ENCODE peak calls at places on chromosomes 13 and 19, in six cellular contexts. One of them, this sample, is unnamed.
A peak's percentile ranks its signal among the peaks of the same experiment; 100 is the strongest.

GRCh38 chr19:34428549-34429285 is 536 bp downstream of the UBA2 start:
- DNase-seq in vagina: no peak
- DNase-seq in AG04450: no peak
- DNase-seq in tibial artery: peak; percentile 51
- DNase-seq in cardiac muscle cell: peak; percentile 46
- DNase-seq in psoas muscle: peak; percentile 86
- DNase-seq in this sample: no peak

GRCh38 chr13:25037057-25037813 is 58.7 kb upstream of the PABPC3 start:
- DNase-seq in vagina: no peak
- DNase-seq in AG04450: peak; percentile 23
- DNase-seq in tibial artery: no peak
- DNase-seq in psoas muscle: no peak
- DNase-seq in cardiac muscle cell: peak; percentile 78
- DNase-seq in this sample: peak; percentile 59

GRCh38 chr19:52492201-52492960 is 35.1 kb upstream of the ZNF808 start:
- DNase-seq in tibial artery: no peak
- DNase-seq in cardiac muscle cell: no peak
- DNase-seq in psoas muscle: no peak
- DNase-seq in AG04450: no peak
- DNase-seq in vagina: no peak
- DNase-seq in this sample: no peak

GRCh38 chr13:77985866-77986636 is 67.4 kb upstream of the EDNRB start:
- DNase-seq in tibial artery: no peak
- DNase-seq in psoas muscle: no peak
- DNase-seq in AG04450: no peak
- DNase-seq in vagina: no peak
- DNase-seq in cardiac muscle cell: peak; percentile 25
- DNase-seq in this sample: no peak

GRCh38 chr19:16342002-16342715 is 17.5 kb downstream of the KLF2 start:
- DNase-seq in cardiac muscle cell: peak; percentile 36
- DNase-seq in psoas muscle: no peak
- DNase-seq in vagina: no peak
- DNase-seq in tibial artery: peak; percentile 58
- DNase-seq in AG04450: no peak
- DNase-seq in this sample: peak; percentile 75

GRCh38 chr13:39417131-39417530 is 185.9 kb downstream of the LHFPL6 start:
- DNase-seq in tibial artery: no peak
- DNase-seq in psoas muscle: no peak
- DNase-seq in AG04450: no peak
- DNase-seq in vagina: no peak
- DNase-seq in cardiac muscle cell: peak; percentile 57
- DNase-seq in this sample: no peak

GRCh38 chr19:10270616-10271394 is at the start of gene ICAM1:
- DNase-seq in tibial artery: peak; percentile 87
- DNase-seq in vagina: no peak
- DNase-seq in AG04450: no peak
- DNase-seq in psoas muscle: peak; percentile 89
- DNase-seq in cardiac muscle cell: peak; percentile 95
- DNase-seq in this sample: no peak

GRCh38 chr19:56491399-56491798 is 14.3 kb upstream of the ZNF667 start:
- DNase-seq in tibial artery: no peak
- DNase-seq in psoas muscle: no peak
- DNase-seq in AG04450: no peak
- DNase-seq in vagina: no peak
- DNase-seq in cardiac muscle cell: peak; percentile 15
- DNase-seq in this sample: no peak

GRCh38 chr13:37736040-37736439 is 133.5 kb downstream of the TRPC4 start:
- DNase-seq in AG04450: no peak
- DNase-seq in tibial artery: no peak
- DNase-seq in cardiac muscle cell: no peak
- DNase-seq in psoas muscle: no peak
- DNase-seq in vagina: no peak
- DNase-seq in this sample: no peak

GRCh38 chr13:113152894-113153809 is 5.3 kb upstream of the PROZ start:
- DNase-seq in tibial artery: peak; percentile 62
- DNase-seq in AG04450: no peak
- DNase-seq in psoas muscle: peak; percentile 79
- DNase-seq in cardiac muscle cell: peak; percentile 68
- DNase-seq in vagina: peak; percentile 93
- DNase-seq in this sample: peak; percentile 44

GRCh38 chr19:57686727-57687126 is 5.0 kb downstream of the ZNF551 start:
- DNase-seq in vagina: no peak
- DNase-seq in cardiac muscle cell: no peak
- DNase-seq in tibial artery: no peak
- DNase-seq in AG04450: no peak
- DNase-seq in psoas muscle: no peak
- DNase-seq in this sample: no peak

GRCh38 chr19:3358919-3359849 is 7.2 kb upstream of the NFIC start:
- DNase-seq in AG04450: no peak
- DNase-seq in vagina: no peak
- DNase-seq in tibial artery: peak; percentile 63
- DNase-seq in cardiac muscle cell: peak; percentile 72
- DNase-seq in psoas muscle: peak; percentile 86
- DNase-seq in this sample: peak; percentile 68

GRCh38 chr13:60857698-60858097 is 460.7 kb downstream of the TDRD3 start:
- DNase-seq in cardiac muscle cell: no peak
- DNase-seq in AG04450: no peak
- DNase-seq in psoas muscle: no peak
- DNase-seq in tibial artery: no peak
- DNase-seq in vagina: no peak
- DNase-seq in this sample: no peak

GRCh38 chr13:86882107-86882506 is 789.1 kb upstream of the SLITRK5 start:
- DNase-seq in psoas muscle: no peak
- DNase-seq in vagina: no peak
- DNase-seq in tibial artery: no peak
- DNase-seq in AG04450: no peak
- DNase-seq in cardiac muscle cell: no peak
- DNase-seq in this sample: no peak

GRCh38 chr19:47756627-47756929 is 11.2 kb downstream of the NOP53 start:
- DNase-seq in tibial artery: no peak
- DNase-seq in psoas muscle: no peak
- DNase-seq in cardiac muscle cell: no peak
- DNase-seq in AG04450: no peak
- DNase-seq in vagina: no peak
- DNase-seq in this sample: no peak

GRCh38 chr13:29648760-29649159 is 53.3 kb upstream of the SLC7A1 start:
- DNase-seq in tibial artery: no peak
- DNase-seq in cardiac muscle cell: no peak
- DNase-seq in vagina: no peak
- DNase-seq in psoas muscle: no peak
- DNase-seq in AG04450: no peak
- DNase-seq in this sample: no peak

GRCh38 chr19:4873930-4874329 is 6.5 kb upstream of the PLIN3 start:
- DNase-seq in psoas muscle: no peak
- DNase-seq in AG04450: no peak
- DNase-seq in vagina: no peak
- DNase-seq in cardiac muscle cell: no peak
- DNase-seq in tibial artery: no peak
- DNase-seq in this sample: no peak

GRCh38 chr19:41924151-41925145 is 3.8 kb downstream of the ERFL start:
- DNase-seq in vagina: no peak
- DNase-seq in tibial artery: no peak
- DNase-seq in psoas muscle: no peak
- DNase-seq in AG04450: no peak
- DNase-seq in cardiac muscle cell: no peak
- DNase-seq in this sample: no peak
- TF ChIP-seq CTCF in vagina: no peak
- TF ChIP-seq CTCF in tibial artery: no peak
- TF ChIP-seq CTCF in psoas muscle: no peak
- TF ChIP-seq CTCF in AG04450: no peak
- TF ChIP-seq CTCF in cardiac muscle cell: no peak
- TF ChIP-seq CTCF in this sample: no peak

DNA sequence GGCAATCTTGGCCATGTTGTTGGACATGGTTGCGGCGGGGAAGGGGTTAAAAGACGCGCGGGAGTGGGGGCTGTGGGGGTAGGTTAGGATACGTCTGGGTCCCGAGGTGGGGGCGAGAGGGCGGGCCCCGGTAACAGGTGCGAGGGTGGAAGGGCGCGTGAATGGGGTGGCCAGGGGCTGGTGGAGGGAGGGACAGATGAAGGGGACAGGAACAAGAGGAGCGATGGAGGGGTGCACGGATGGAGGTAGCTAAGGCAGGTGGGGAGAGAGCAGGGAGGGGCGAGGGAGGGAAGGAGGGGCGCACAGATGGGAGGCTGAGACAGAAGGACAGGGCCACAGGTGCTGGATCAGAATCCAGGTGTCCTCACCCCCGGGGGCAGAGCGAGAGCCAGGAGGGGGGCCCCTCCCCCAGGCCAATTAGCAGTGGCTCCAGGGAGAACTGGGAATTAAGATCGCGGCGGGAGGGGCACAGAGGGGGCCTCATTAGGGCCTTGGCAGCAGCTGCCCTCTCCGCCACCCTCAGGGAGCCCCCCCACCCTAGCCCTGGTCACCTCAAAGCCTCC is 1.3 kb downstream of the GNG8 start:
- DNase-seq in tibial artery: no peak
- DNase-seq in AG04450: no peak
- DNase-seq in cardiac muscle cell: no peak
- DNase-seq in psoas muscle: no peak
- DNase-seq in vagina: no peak
- DNase-seq in this sample: no peak
- H3K4me3 ChIP-seq in tibial artery: peak overlapping the region; percentile 45
- H3K4me3 ChIP-seq in AG04450: no peak overlapping the region
- H3K4me3 ChIP-seq in cardiac muscle cell: peak overlapping the region; percentile 25
- H3K4me3 ChIP-seq in psoas muscle: no peak overlapping the region
- H3K4me3 ChIP-seq in vagina: peak overlapping the region; percentile 39
- H3K4me3 ChIP-seq in this sample: peak overlapping the region; percentile 66

DNA sequence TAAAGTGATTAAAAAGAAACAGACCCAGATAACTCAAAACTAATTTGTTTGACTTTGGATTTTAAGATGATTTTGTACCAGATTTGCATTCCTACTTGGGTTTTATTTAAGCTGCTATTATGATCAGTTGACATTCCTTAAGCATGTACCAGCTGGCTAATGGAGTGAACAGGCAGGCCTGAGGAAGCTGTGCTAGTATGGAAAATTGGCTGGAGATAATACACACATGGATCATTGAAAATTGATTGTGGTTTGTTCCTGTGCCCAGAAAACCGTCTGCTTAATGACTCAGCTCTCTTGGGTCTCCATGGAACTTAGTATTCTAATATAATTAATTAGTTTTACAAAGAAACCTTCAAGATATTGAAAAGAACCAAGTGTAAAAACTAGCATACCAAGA is 22.6 kb downstream of the POLR1D start:
- DNase-seq in cardiac muscle cell: peak; percentile 76
- DNase-seq in psoas muscle: no peak
- DNase-seq in tibial artery: no peak
- DNase-seq in AG04450: peak; percentile 79
- DNase-seq in vagina: no peak
- DNase-seq in this sample: no peak
- H3K27ac ChIP-seq in cardiac muscle cell: no peak overlapping the region
- H3K27ac ChIP-seq in psoas muscle: no peak overlapping the region
- H3K27ac ChIP-seq in tibial artery: no peak overlapping the region
- H3K27ac ChIP-seq in AG04450: no peak overlapping the region
- H3K27ac ChIP-seq in vagina: peak overlapping the region; percentile 25
- H3K27ac ChIP-seq in this sample: no peak overlapping the region

DNA sequence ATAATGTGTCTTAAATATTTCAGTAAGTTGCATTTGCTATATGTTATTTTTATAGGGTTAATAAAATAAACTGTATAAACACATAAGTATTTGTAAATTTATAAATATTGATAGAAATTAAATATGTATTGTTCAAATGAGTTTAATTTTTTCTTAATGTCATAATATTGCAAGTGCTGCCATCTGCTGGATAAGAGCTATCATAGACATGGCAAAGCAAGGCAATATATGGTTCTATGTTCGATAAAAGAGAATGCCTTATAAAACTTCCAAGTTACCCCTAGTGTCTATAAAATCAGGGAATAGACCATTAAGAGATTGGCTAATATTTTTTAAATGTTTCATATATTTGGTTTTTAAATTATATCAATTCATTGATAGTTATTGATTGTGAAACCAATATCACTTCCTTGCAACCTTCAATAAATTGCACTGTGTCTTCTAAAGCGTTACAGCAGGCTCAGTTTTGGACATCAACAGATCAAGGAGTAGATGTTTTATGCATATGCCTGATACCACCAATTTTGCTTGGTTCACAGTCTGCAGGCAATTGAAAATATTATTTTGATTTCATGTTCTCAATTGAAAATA is 29.0 kb upstream of the SLITRK6 start:
- DNase-seq in tibial artery: no peak
- DNase-seq in AG04450: peak; percentile 2
- DNase-seq in cardiac muscle cell: peak; percentile 39
- DNase-seq in vagina: no peak
- DNase-seq in psoas muscle: no peak
- DNase-seq in this sample: no peak
- TF ChIP-seq CTCF in tibial artery: peak; percentile 36
- TF ChIP-seq CTCF in AG04450: peak; percentile 73
- TF ChIP-seq CTCF in cardiac muscle cell: peak; percentile 66
- TF ChIP-seq CTCF in vagina: peak; percentile 20
- TF ChIP-seq CTCF in psoas muscle: peak; percentile 36
- TF ChIP-seq CTCF in this sample: peak; percentile 79

GRCh38 chr13:114199961-114200672 is 21.1 kb downstream of the CFAP97D2 start:
- DNase-seq in psoas muscle: no peak
- DNase-seq in tibial artery: no peak
- DNase-seq in cardiac muscle cell: no peak
- DNase-seq in AG04450: no peak
- DNase-seq in vagina: no peak
- DNase-seq in this sample: no peak
- H3K4me3 ChIP-seq in psoas muscle: peak overlapping the region; percentile 27
- H3K4me3 ChIP-seq in tibial artery: no peak overlapping the region
- H3K4me3 ChIP-seq in cardiac muscle cell: no peak overlapping the region
- H3K4me3 ChIP-seq in AG04450: peak overlapping the region; percentile 33
- H3K4me3 ChIP-seq in vagina: peak overlapping the region; percentile 16
- H3K4me3 ChIP-seq in this sample: no peak overlapping the region

GRCh38 chr19:55079400-55080038 is 3.9 kb downstream of the EPS8L1 start:
- DNase-seq in psoas muscle: no peak
- DNase-seq in AG04450: no peak
- DNase-seq in vagina: no peak
- DNase-seq in tibial artery: no peak
- DNase-seq in cardiac muscle cell: no peak
- DNase-seq in this sample: no peak
- H3K27ac ChIP-seq in psoas muscle: no peak overlapping the region
- H3K27ac ChIP-seq in AG04450: no peak overlapping the region
- H3K27ac ChIP-seq in vagina: no peak overlapping the region
- H3K27ac ChIP-seq in tibial artery: no peak overlapping the region
- H3K27ac ChIP-seq in cardiac muscle cell: no peak overlapping the region
- H3K27ac ChIP-seq in this sample: no peak overlapping the region

DNA sequence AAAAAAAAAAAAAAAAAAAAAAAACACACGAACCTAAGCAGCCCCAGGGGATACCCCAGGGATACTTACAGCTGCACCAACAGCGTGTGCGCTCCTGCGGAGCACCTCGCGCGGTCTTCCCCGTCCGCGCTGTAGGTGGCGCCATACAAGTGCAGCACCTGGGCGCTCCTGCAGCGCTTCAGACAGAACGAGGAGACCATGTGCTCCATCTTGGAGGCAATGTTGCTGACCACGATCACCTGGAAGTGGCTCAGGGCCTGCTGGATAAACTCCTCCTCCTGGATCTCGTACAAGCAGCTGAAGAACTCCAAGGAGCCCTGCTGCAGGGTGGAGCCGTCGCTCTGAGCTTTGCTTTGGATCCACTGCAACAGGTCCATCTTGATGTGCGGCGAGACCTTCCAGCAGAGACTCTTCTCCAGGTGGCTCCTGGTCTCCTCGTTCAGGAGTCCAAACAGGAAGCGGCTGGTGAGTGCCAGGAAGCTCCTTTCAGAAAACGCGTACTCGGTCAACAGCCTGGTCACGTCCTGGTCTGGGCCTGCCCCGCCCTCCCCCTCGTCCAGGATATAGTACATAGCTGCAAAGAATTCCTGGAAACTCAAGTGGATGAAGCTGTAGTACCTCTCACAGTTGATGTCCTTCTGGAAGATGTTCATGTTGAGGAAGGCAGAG is 14.5 kb downstream of the NLRP12 start:
- DNase-seq in AG04450: no peak
- DNase-seq in tibial artery: no peak
- DNase-seq in vagina: no peak
- DNase-seq in psoas muscle: no peak
- DNase-seq in cardiac muscle cell: no peak
- DNase-seq in this sample: no peak
- TF ChIP-seq CTCF in AG04450: peak; percentile 25
- TF ChIP-seq CTCF in tibial artery: no peak
- TF ChIP-seq CTCF in vagina: no peak
- TF ChIP-seq CTCF in psoas muscle: no peak
- TF ChIP-seq CTCF in cardiac muscle cell: peak; percentile 22
- TF ChIP-seq CTCF in this sample: no peak

This sample was measured in dorsolateral prefrontal cortex.